ENCODE peak calls at places on chromosomes 5 and 9, in seven cellular contexts. One of them, this sample, is unnamed.

GRCh38 chr5:96113170-96113939 is 151.7 kb upstream of the ELL2 start:
- DNase-seq in mesendoderm: no peak
- DNase-seq in neuronal stem cell: no peak
- DNase-seq in H9: no peak
- DNase-seq in mesenchymal stem cell: no peak
- DNase-seq in H1: no peak
- DNase-seq in trophoblast cell: no peak
- DNase-seq in this sample: no peak

GRCh38 chr5:133406632-133407276 is 205.6 kb downstream of the FSTL4 start:
- DNase-seq in mesendoderm: no peak
- DNase-seq in neuronal stem cell: no peak
- DNase-seq in H9: no peak
- DNase-seq in mesenchymal stem cell: no peak
- DNase-seq in H1: peak
- DNase-seq in trophoblast cell: peak
- DNase-seq in this sample: no peak

GRCh38 chr9:26746357-26747072 is 146.1 kb downstream of the CAAP1 start:
- DNase-seq in mesendoderm: peak
- DNase-seq in neuronal stem cell: no peak
- DNase-seq in H9: peak
- DNase-seq in mesenchymal stem cell: peak
- DNase-seq in H1: no peak
- DNase-seq in trophoblast cell: peak
- DNase-seq in this sample: peak

GRCh38 chr5:55994502-55994997 is at the start of gene IL6ST:
- DNase-seq in mesendoderm: peak
- DNase-seq in neuronal stem cell: no peak
- DNase-seq in H9: peak
- DNase-seq in mesenchymal stem cell: peak
- DNase-seq in H1: no peak
- DNase-seq in trophoblast cell: peak
- DNase-seq in this sample: peak

GRCh38 chr9:137973829-137974416 is 96.3 kb downstream of the CACNA1B start:
- DNase-seq in mesendoderm: no peak
- DNase-seq in neuronal stem cell: no peak
- DNase-seq in H9: no peak
- DNase-seq in mesenchymal stem cell: no peak
- DNase-seq in H1: peak
- DNase-seq in trophoblast cell: no peak
- DNase-seq in this sample: no peak

GRCh38 chr9:6079386-6079785 is 64.0 kb upstream of the RANBP6 start:
- DNase-seq in mesendoderm: peak
- DNase-seq in neuronal stem cell: no peak
- DNase-seq in H9: no peak
- DNase-seq in mesenchymal stem cell: no peak
- DNase-seq in H1: no peak
- DNase-seq in trophoblast cell: no peak
- DNase-seq in this sample: no peak

GRCh38 chr5:92543246-92543645 is 1037.8 kb downstream of the NR2F1-AS1 start:
- DNase-seq in mesendoderm: no peak
- DNase-seq in neuronal stem cell: no peak
- DNase-seq in H9: no peak
- DNase-seq in mesenchymal stem cell: peak
- DNase-seq in H1: no peak
- DNase-seq in trophoblast cell: no peak
- DNase-seq in this sample: peak

GRCh38 chr5:149030392-149030791 is 32.5 kb downstream of the SH3TC2 start:
- DNase-seq in mesendoderm: no peak
- DNase-seq in neuronal stem cell: no peak
- DNase-seq in H9: no peak
- DNase-seq in mesenchymal stem cell: peak
- DNase-seq in H1: no peak
- DNase-seq in trophoblast cell: no peak
- DNase-seq in this sample: peak

GRCh38 chr5:80128129-80128528 is 93.0 kb downstream of the THBS4 start:
- DNase-seq in mesendoderm: peak
- DNase-seq in neuronal stem cell: no peak
- DNase-seq in H9: peak
- DNase-seq in mesenchymal stem cell: peak
- DNase-seq in H1: no peak
- DNase-seq in trophoblast cell: peak
- DNase-seq in this sample: no peak

GRCh38 chr5:124783794-124784193 is 37.4 kb upstream of the ZNF608 start:
- DNase-seq in mesendoderm: no peak
- DNase-seq in neuronal stem cell: no peak
- DNase-seq in H9: no peak
- DNase-seq in mesenchymal stem cell: no peak
- DNase-seq in H1: no peak
- DNase-seq in trophoblast cell: peak
- DNase-seq in this sample: peak

GRCh38 chr5:98763001-98763630 is 10.3 kb upstream of the RGMB start:
- DNase-seq in mesendoderm: peak
- DNase-seq in neuronal stem cell: no peak
- DNase-seq in H9: peak
- DNase-seq in mesenchymal stem cell: peak
- DNase-seq in H1: no peak
- DNase-seq in trophoblast cell: peak
- DNase-seq in this sample: peak

GRCh38 chr5:42665857-42666256 is 90.8 kb upstream of the CCDC152 start:
- DNase-seq in mesendoderm: no peak
- DNase-seq in neuronal stem cell: no peak
- DNase-seq in H9: no peak
- DNase-seq in mesenchymal stem cell: no peak
- DNase-seq in H1: no peak
- DNase-seq in trophoblast cell: no peak
- DNase-seq in this sample: no peak

GRCh38 chr9:137009938-137010732 is 13.8 kb upstream of the CLIC3 start:
- DNase-seq in mesendoderm: no peak
- DNase-seq in neuronal stem cell: no peak
- DNase-seq in H9: no peak
- DNase-seq in mesenchymal stem cell: no peak
- DNase-seq in H1: no peak
- DNase-seq in trophoblast cell: no peak
- DNase-seq in this sample: no peak

DNA sequence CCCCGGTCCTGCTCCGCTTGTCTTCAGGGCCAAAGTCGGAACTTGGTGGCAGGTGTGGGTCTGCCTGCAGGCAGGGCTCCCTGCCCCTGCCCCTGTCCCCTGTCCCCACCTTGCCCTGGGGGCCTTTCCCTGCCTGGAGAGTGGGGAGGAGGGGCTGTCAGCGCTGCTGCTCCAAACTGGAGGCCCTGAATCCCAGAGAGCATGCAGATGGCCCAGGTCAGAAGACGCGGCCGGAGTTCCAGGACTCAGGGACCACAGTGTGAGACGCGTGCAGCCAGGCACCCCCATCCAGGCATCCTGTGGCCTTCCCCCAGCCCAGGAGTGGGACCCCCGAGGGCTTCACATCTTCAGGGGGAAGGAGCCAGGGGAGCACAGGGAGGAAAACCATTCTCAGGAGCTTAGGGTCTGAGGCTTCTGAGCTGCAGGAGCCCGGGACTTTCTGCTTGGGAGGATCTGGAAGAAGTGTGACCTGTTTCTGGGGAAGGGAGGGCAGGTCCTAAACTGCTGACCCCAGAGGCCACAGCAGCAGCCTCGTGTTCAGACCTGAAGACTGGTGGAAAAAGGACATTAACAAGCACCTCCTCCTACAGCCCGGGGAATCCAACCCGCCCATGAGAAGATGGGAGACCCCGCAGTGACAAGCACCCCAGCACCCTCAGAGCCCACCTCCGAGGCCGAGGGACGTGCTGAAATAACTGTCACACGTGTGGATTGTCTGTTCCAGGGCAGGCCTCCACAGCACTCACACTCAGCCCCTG is 38.0 kb downstream of the RASGEF1C start:
- DNase-seq in mesendoderm: no peak
- DNase-seq in neuronal stem cell: no peak
- DNase-seq in H9: no peak
- DNase-seq in mesenchymal stem cell: no peak
- DNase-seq in H1: no peak
- DNase-seq in trophoblast cell: no peak
- DNase-seq in this sample: no peak
- H2AK5ac ChIP-seq in mesendoderm: no peak
- H2AK5ac ChIP-seq in neuronal stem cell: peak
- H2AK5ac ChIP-seq in H9: no peak
- H2AK5ac ChIP-seq in mesenchymal stem cell: no peak
- H2AK5ac ChIP-seq in H1: no peak
- H2AK5ac ChIP-seq in trophoblast cell: no peak
- H2AK5ac ChIP-seq in this sample: no peak

GRCh38 chr5:165460911-165461310 is 1955.5 kb downstream of the MAT2B start:
- DNase-seq in mesendoderm: no peak
- DNase-seq in neuronal stem cell: no peak
- DNase-seq in H9: no peak
- DNase-seq in mesenchymal stem cell: peak
- DNase-seq in H1: no peak
- DNase-seq in trophoblast cell: no peak
- DNase-seq in this sample: peak

GRCh38 chr5:165457854-165458481 is 1952.5 kb downstream of the MAT2B start:
- DNase-seq in mesendoderm: peak
- DNase-seq in neuronal stem cell: peak
- DNase-seq in H9: peak
- DNase-seq in mesenchymal stem cell: peak
- DNase-seq in H1: no peak
- DNase-seq in trophoblast cell: peak
- DNase-seq in this sample: peak

GRCh38 chr5:165459232-165459631 is 1953.8 kb downstream of the MAT2B start:
- DNase-seq in mesendoderm: no peak
- DNase-seq in neuronal stem cell: no peak
- DNase-seq in H9: no peak
- DNase-seq in mesenchymal stem cell: no peak
- DNase-seq in H1: no peak
- DNase-seq in trophoblast cell: no peak
- DNase-seq in this sample: peak
- H2AK5ac ChIP-seq in mesendoderm: no peak
- H2AK5ac ChIP-seq in neuronal stem cell: no peak
- H2AK5ac ChIP-seq in H9: no peak
- H2AK5ac ChIP-seq in mesenchymal stem cell: no peak
- H2AK5ac ChIP-seq in H1: no peak
- H2AK5ac ChIP-seq in trophoblast cell: no peak
- H2AK5ac ChIP-seq in this sample: no peak

DNA sequence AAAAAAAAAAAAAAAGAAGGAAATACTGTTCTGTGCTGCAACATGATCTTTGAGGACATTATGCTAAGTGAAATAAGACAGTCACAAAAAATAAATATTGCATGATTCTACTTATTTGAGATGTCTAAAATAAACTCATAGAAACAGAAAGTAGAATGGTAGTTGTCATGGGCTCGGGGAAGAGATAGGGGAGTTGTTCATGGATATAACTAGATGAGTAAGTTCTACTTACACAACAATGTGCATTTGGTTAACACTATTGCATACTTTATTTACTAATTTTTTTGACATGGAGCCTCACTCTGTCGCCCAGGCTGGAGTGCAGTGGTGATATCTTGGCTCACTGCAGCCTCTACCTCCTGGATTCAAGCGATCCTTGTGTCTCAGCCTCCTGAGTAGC is 15.2 kb downstream of the MAML1 start:
- DNase-seq in mesendoderm: no peak
- DNase-seq in neuronal stem cell: no peak
- DNase-seq in H9: no peak
- DNase-seq in mesenchymal stem cell: no peak
- DNase-seq in H1: no peak
- DNase-seq in trophoblast cell: no peak
- DNase-seq in this sample: peak
- H2AK5ac ChIP-seq in mesendoderm: no peak
- H2AK5ac ChIP-seq in neuronal stem cell: no peak
- H2AK5ac ChIP-seq in H9: no peak
- H2AK5ac ChIP-seq in mesenchymal stem cell: no peak
- H2AK5ac ChIP-seq in H1: no peak
- H2AK5ac ChIP-seq in trophoblast cell: no peak
- H2AK5ac ChIP-seq in this sample: no peak

GRCh38 chr9:114310471-114311450 is 12.1 kb upstream of the ORM1 start:
- DNase-seq in mesendoderm: no peak
- DNase-seq in neuronal stem cell: no peak
- DNase-seq in H9: no peak
- DNase-seq in mesenchymal stem cell: no peak
- DNase-seq in H1: peak
- DNase-seq in trophoblast cell: no peak
- DNase-seq in this sample: no peak
- H2AK5ac ChIP-seq in mesendoderm: no peak
- H2AK5ac ChIP-seq in neuronal stem cell: no peak
- H2AK5ac ChIP-seq in H9: no peak
- H2AK5ac ChIP-seq in mesenchymal stem cell: no peak
- H2AK5ac ChIP-seq in H1: no peak
- H2AK5ac ChIP-seq in trophoblast cell: no peak
- H2AK5ac ChIP-seq in this sample: no peak

GRCh38 chr5:113268232-113268631 is 166.6 kb downstream of the TSSK1B start:
- DNase-seq in mesendoderm: no peak
- DNase-seq in neuronal stem cell: no peak
- DNase-seq in H9: no peak
- DNase-seq in mesenchymal stem cell: no peak
- DNase-seq in H1: no peak
- DNase-seq in trophoblast cell: peak
- DNase-seq in this sample: no peak

GRCh38 chr5:113267361-113267900 is 167.4 kb downstream of the TSSK1B start:
- DNase-seq in mesendoderm: no peak
- DNase-seq in neuronal stem cell: no peak
- DNase-seq in H9: no peak
- DNase-seq in mesenchymal stem cell: no peak
- DNase-seq in H1: no peak
- DNase-seq in trophoblast cell: peak
- DNase-seq in this sample: no peak

GRCh38 chr5:113266913-113267227 is 167.9 kb downstream of the TSSK1B start:
- DNase-seq in mesendoderm: no peak
- DNase-seq in neuronal stem cell: no peak
- DNase-seq in H9: no peak
- DNase-seq in mesenchymal stem cell: no peak
- DNase-seq in H1: no peak
- DNase-seq in trophoblast cell: peak
- DNase-seq in this sample: no peak

GRCh38 chr5:113265190-113265589 is 169.6 kb downstream of the TSSK1B start:
- DNase-seq in mesendoderm: no peak
- DNase-seq in neuronal stem cell: no peak
- DNase-seq in H9: no peak
- DNase-seq in mesenchymal stem cell: no peak
- DNase-seq in H1: no peak
- DNase-seq in trophoblast cell: no peak
- DNase-seq in this sample: no peak

GRCh38 chr5:113266227-113266912 is 168.4 kb downstream of the TSSK1B start:
- DNase-seq in mesendoderm: peak
- DNase-seq in neuronal stem cell: no peak
- DNase-seq in H9: no peak
- DNase-seq in mesenchymal stem cell: peak
- DNase-seq in H1: no peak
- DNase-seq in trophoblast cell: peak
- DNase-seq in this sample: peak
- H2AK5ac ChIP-seq in mesendoderm: peak
- H2AK5ac ChIP-seq in neuronal stem cell: no peak
- H2AK5ac ChIP-seq in H9: no peak
- H2AK5ac ChIP-seq in mesenchymal stem cell: no peak
- H2AK5ac ChIP-seq in H1: no peak
- H2AK5ac ChIP-seq in trophoblast cell: no peak
- H2AK5ac ChIP-seq in this sample: no peak

GRCh38 chr5:34655354-34655991 is 655 bp upstream of the RAI14 start:
- DNase-seq in mesendoderm: peak
- DNase-seq in neuronal stem cell: peak
- DNase-seq in H9: peak
- DNase-seq in mesenchymal stem cell: peak
- DNase-seq in H1: peak
- DNase-seq in trophoblast cell: peak
- DNase-seq in this sample: peak
- H2AK5ac ChIP-seq in mesendoderm: no peak
- H2AK5ac ChIP-seq in neuronal stem cell: no peak
- H2AK5ac ChIP-seq in H9: no peak
- H2AK5ac ChIP-seq in mesenchymal stem cell: peak
- H2AK5ac ChIP-seq in H1: peak
- H2AK5ac ChIP-seq in trophoblast cell: no peak
- H2AK5ac ChIP-seq in this sample: peak

This sample was measured in IMR-90.